ENCODE peak calls at places on chromosomes 7 and 10, in five cellular contexts. O is Right ventricle myocardium inferior; Y is CD8-positive, alpha-beta memory T cell; G is NCI-H1092 treated with DMSO at 0.1 percent for 48 hours; L is activated T-helper 1 cell treated with Interleukin-2 at 50 U/mL for 16 hours. Q is an unnamed sample.

GRCh38 chr10:28429573-28430216 is 103.2 kb upstream of the WAC start:
- DNase-seq in O (no peak), Y (no peak), G (no peak), L (no peak), Q (no peak)

GRCh38 chr7:45015313-45015712 is 15.3 kb downstream of the CCM2 start:
- DNase-seq in Y (no peak), O (no peak), G (no peak), L (no peak), Q (no peak)

GRCh38 chr7:23098460-23098859 is 7.1 kb upstream of the KLHL7 start:
- DNase-seq in G (no peak), O (no peak), L (no peak), Y (no peak), Q (no peak)

GRCh38 chr10:2926918-2927660 is 140.3 kb upstream of the PFKP start:
- DNase-seq in L (no peak), G (no peak), Y (no peak), O (no peak), Q (no peak)

GRCh38 chr10:72009062-72009429 is 44.9 kb downstream of the CHST3 start:
- DNase-seq in O (no peak), L (no peak), Y (no peak), G (no peak), Q (no peak)

GRCh38 chr7:132655071-132655761 is 78.9 kb upstream of the PLXNA4 start:
- DNase-seq in G (no peak), O (peak), Y (no peak), L (peak), Q (no peak)

GRCh38 chr7:159091041-159091440 is 53.6 kb downstream of the VIPR2 start:
- DNase-seq in Y (no peak), G (no peak), L (no peak), O (peak), Q (no peak)

GRCh38 chr10:91514684-91515253 is 104.6 kb downstream of the HECTD2 start:
- DNase-seq in O (no peak), L (no peak), Y (no peak), G (no peak), Q (no peak)

GRCh38 chr10:18949391-18949790 is 99.2 kb upstream of the MALRD1 start:
- DNase-seq in G (no peak), L (no peak), O (no peak), Y (no peak), Q (no peak)

GRCh38 chr10:110802551-110803238 is 69.0 kb upstream of the PDCD4 start:
- DNase-seq in O (peak), G (peak), Y (no peak), L (peak), Q (peak)

GRCh38 chr10:24722131-24722675 is 1.5 kb downstream of the ARHGAP21 start:
- DNase-seq in G (no peak), O (no peak), Y (no peak), L (no peak), Q (no peak)

GRCh38 chr10:27157150-27157549 is 2.0 kb downstream of the MASTL start:
- DNase-seq in G (no peak), O (no peak), Y (no peak), L (no peak), Q (no peak)

GRCh38 chr7:107152011-107152410 is 16.8 kb upstream of the HBP1 start:
- DNase-seq in L (no peak), Y (no peak), O (no peak), G (no peak), Q (no peak)